ENCODE peak calls at places on chromosomes 6 and 20, in four cellular contexts. E, I, J and X are unnamed samples.
A peak's percentile ranks its signal among the peaks of the same experiment; 100 is the strongest.

GRCh38 chr6:47663462-47664216 is 34.7 kb upstream of the ADGRF4 start:
- DNase-seq in I (no peak), E (no peak), J (no peak), X (no peak)

GRCh38 chr6:25706314-25707014 is 48.1 kb upstream of the SLC17A4 start:
- DNase-seq in E (no peak), I (no peak), J (no peak), X (no peak)

GRCh38 chr6:95404777-95405176 is 172.6 kb upstream of the MANEA start:
- DNase-seq in E (no peak), J (no peak), I (no peak), X (no peak)

GRCh38 chr6:33578164-33578563 is 1.9 kb downstream of the BAK1 start:
- DNase-seq in I (no peak), E (no peak), J (no peak), X (no peak)

GRCh38 chr6:111990214-111990613 is 63.7 kb upstream of the CCN6 start:
- DNase-seq in E (no peak), J (no peak), I (no peak), X (no peak)

GRCh38 chr20:32157611-32158010 is 48.1 kb downstream of the TM9SF4 start:
- DNase-seq in J (no peak), I (no peak), E (no peak), X (no peak)

GRCh38 chr20:62887147-62887859 is 25.7 kb upstream of the TCFL5 start:
- DNase-seq in J (peak; percentile 38), E (peak; percentile 92), I (peak; percentile 82), X (peak; percentile 51)

GRCh38 chr20:19901226-19901625 is 115.9 kb upstream of the NAA20 start:
- DNase-seq in J (no peak), I (no peak), E (no peak), X (no peak)

GRCh38 chr6:155340464-155341129 is 26.3 kb upstream of the TFB1M start:
- DNase-seq in I (peak; percentile 10), E (peak; percentile 62), J (no peak), X (no peak)

GRCh38 chr6:3620937-3621336 is 130.6 kb downstream of the PXDC1 start:
- DNase-seq in J (no peak), E (no peak), I (no peak), X (no peak)

GRCh38 chr20:62303049-62303326 is 191 bp downstream of the ADRM1 start:
- DNase-seq in E (no peak), J (no peak), I (no peak), X (no peak)

GRCh38 chr6:35089216-35089934 is 51.8 kb downstream of the TCP11 start:
- DNase-seq in E (no peak), I (no peak), J (no peak), X (no peak)

GRCh38 chr6:128252293-128253176 is 267.9 kb downstream of the PTPRK start:
- DNase-seq in J (no peak), E (peak; percentile 41), I (no peak), X (no peak)

DNA sequence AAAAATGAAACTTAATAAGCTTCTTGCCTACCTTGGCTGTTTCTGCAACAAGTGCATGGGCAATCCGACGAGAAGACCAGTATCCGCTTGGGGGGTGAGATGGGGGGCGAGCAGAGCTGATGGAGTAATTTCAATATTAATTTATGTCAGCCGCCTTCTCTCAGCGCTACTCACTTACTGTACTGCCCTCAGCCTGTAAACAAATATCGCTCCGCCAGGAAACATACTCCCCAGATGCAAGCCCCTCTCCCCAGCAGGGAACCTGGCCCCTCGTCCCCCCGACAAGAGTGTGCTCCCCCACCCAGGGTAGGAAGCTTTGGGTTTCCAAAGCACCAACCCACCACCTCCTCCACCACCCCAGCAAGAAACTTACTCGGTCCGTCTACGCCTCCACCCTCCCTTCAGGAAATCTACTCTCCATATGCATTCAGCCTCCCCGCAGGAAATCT is 556 bp downstream of the TRERF1 start:
- DNase-seq in E (no peak), I (no peak), J (no peak), X (no peak)
- H3K27ac ChIP-seq in E (peak overlapping the region; percentile 85), I (peak overlapping the region; percentile 57), J (peak overlapping the region; percentile 72), X (peak overlapping the region; percentile 64)

GRCh38 chr6:118203421-118204000 is 296.4 kb downstream of the SLC35F1 start:
- DNase-seq in I (no peak), J (no peak), E (no peak), X (no peak)

GRCh38 chr6:118202517-118202916 is 295.5 kb downstream of the SLC35F1 start:
- DNase-seq in J (no peak), I (no peak), E (no peak), X (no peak)

GRCh38 chr6:118198746-118199145 is 291.7 kb downstream of the SLC35F1 start:
- DNase-seq in J (no peak), E (peak; percentile 38), I (no peak), X (peak; percentile 24)

GRCh38 chr6:118197539-118197938 is 290.5 kb downstream of the SLC35F1 start:
- DNase-seq in J (no peak), I (no peak), E (no peak), X (no peak)
- H3K27ac ChIP-seq in J (no peak overlapping the region), I (no peak overlapping the region), E (no peak overlapping the region), X (no peak overlapping the region)

GRCh38 chr6:55601120-55601519 is 22.1 kb upstream of the HMGCLL1 start:
- DNase-seq in I (no peak), J (no peak), E (no peak), X (no peak)
- H3K27ac ChIP-seq in I (no peak overlapping the region), J (no peak overlapping the region), E (no peak overlapping the region), X (no peak overlapping the region)

DNA sequence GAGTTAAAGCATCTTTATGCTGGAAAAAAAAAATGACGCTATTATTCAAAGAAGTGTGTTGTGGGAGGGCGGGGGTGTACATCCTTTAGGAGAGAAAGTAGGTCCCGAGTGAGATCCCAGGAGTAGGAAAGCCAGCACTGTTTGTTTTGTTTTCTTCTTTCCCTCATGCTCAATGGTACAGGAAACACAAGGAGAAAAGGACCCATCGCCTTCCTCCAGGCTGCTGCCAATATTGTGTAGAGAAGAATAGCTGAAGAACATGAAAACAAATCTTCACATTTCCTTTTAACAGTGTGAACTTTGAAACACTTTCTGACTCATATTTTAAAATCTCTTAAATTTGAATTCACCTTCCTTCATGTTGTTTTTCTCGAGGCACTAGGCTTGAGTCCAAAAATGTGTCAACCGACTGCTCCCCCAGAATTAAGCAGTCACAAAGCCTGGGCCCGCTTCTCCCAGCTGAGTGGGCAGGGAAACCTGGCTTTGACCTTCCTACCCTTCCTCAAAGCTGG is 22.3 kb downstream of the PPP1R16B start:
- DNase-seq in J (no peak), E (no peak), I (no peak), X (no peak)
- H3K27ac ChIP-seq in J (no peak overlapping the region), E (no peak overlapping the region), I (no peak overlapping the region), X (no peak overlapping the region)

DNA sequence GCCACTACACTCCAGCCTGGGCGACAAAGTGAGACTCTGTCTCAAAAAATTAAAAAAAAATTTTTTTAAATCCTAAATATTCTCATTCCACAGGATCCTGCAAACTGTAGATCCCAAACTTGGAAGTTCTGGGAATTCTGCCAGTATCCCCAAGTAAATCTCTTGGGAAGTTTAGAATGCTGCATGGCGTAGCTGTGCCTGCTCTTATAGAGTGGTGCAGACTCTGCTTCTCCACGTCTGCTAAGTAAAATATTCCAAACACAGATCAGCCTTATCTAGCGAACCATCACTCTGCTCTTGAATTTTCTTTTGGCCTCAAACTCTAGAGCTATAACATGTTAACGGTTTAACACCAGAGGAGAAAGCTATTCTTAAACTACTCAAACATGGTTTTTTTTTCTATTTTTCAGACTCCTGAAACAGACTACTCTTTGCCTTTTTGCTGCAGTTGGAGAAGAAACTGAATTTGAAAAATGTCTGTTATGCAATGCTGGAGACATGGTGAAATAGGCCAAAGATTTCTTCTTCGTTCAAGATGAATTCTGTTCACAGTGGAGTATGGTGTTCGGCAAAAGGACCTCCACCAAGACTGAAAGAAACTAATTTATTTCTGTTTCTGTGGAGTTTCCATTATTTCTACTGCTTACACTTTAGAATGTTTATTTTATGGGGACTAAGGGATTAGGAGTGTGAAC is 138.5 kb upstream of the AKAP12 start:
- DNase-seq in J (no peak), E (no peak), I (no peak), X (no peak)
- H3K27ac ChIP-seq in J (no peak overlapping the region), E (no peak overlapping the region), I (no peak overlapping the region), X (no peak overlapping the region)

GRCh38 chr6:28586273-28586672 is 60.6 kb downstream of the GPX5 start:
- DNase-seq in J (no peak), I (no peak), E (no peak), X (no peak)

GRCh38 chr6:28585335-28585734 is 59.7 kb downstream of the GPX5 start:
- DNase-seq in I (no peak), E (peak; percentile 55), J (no peak), X (no peak)

GRCh38 chr6:28587746-28588075 is 62.0 kb downstream of the GPX5 start:
- DNase-seq in E (peak; percentile 33), J (no peak), I (no peak), X (no peak)

GRCh38 chr6:28589234-28589951 is 63.7 kb downstream of the GPX5 start:
- DNase-seq in E (peak; percentile 91), I (peak; percentile 74), J (no peak), X (no peak)

GRCh38 chr6:28587011-28587745 is 61.5 kb downstream of the GPX5 start:
- DNase-seq in E (peak; percentile 61), J (peak; percentile 61), I (no peak), X (no peak)
- H3K27ac ChIP-seq in E (peak overlapping the region; percentile 62), J (no peak overlapping the region), I (no peak overlapping the region), X (peak overlapping the region; percentile 80)

GRCh38 chr20:57689745-57690481 is 19.9 kb downstream of the PMEPA1 start:
- DNase-seq in J (no peak), I (no peak), E (no peak), X (no peak)
- H3K27ac ChIP-seq in J (no peak overlapping the region), I (no peak overlapping the region), E (peak overlapping the region; percentile 48), X (peak overlapping the region; percentile 99)

DNA sequence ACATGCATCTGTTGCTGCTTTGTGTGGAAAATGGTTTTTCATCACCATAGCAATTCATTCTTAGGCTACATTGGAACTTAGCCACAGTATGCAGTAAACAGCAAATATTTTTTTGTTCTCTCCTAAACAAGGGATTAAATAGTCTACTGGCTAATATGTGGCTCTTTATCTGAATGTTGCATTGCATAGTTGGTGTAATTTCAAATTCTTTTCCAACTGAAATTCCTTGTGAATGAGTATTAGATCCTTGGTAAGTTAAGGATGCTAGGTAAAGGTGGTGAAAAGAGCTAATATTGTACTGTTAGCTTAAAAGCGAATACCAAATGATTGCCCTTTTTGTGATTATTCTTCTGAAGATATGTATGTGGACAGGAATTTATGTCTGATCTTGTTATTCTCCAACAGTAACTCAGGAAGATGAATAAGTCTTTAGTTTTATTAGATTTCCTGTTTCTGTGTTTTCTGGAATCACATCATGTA is 968 bp downstream of the MLIP start:
- DNase-seq in E (peak; percentile 47), I (no peak), J (no peak), X (no peak)
- H3K27ac ChIP-seq in E (no peak overlapping the region), I (no peak overlapping the region), J (no peak overlapping the region), X (no peak overlapping the region)